ENCODE peak calls at places on chromosomes 6 and 20, in seven cellular contexts. H, P, S, C, V, G and J are unnamed samples.
A peak's percentile ranks its signal among the peaks of the same experiment; 100 is the strongest.

GRCh38 chr6:14736231-14736953 is 509.5 kb upstream of the JARID2 start:
- DNase-seq in P (no peak), C (no peak), S (no peak), V (no peak), H (no peak), G (no peak), J (no peak)

GRCh38 chr6:4957521-4958231 is 46.2 kb downstream of the RPP40 start:
- DNase-seq in G (no peak), P (no peak), H (no peak), S (no peak), V (peak; percentile 39), C (no peak), J (no peak)

GRCh38 chr6:167497387-167498056 is 172.6 kb downstream of the TTLL2 start:
- DNase-seq in C (no peak), S (no peak), H (no peak), G (no peak), V (no peak), P (peak; percentile 87), J (no peak)

GRCh38 chr20:57282691-57283361 is 16.4 kb upstream of the BMP7 start:
- DNase-seq in H (no peak), C (no peak), V (no peak), S (no peak), P (no peak), G (no peak), J (no peak)

GRCh38 chr20:51494241-51495110 is 48.0 kb downstream of the NFATC2 start:
- DNase-seq in C (no peak), P (no peak), G (no peak), V (no peak), H (no peak), S (no peak), J (no peak)

GRCh38 chr6:71531006-71531405 is 242.4 kb downstream of the OGFRL1 start:
- DNase-seq in C (no peak), P (no peak), S (no peak), V (no peak), H (no peak), G (no peak), J (no peak)

GRCh38 chr20:50788868-50789125 is 6.1 kb upstream of the BCAS4 start:
- DNase-seq in V (no peak), P (no peak), H (no peak), S (no peak), C (no peak), G (no peak), J (peak; percentile 5)

GRCh38 chr20:17557675-17558006 is 12.2 kb upstream of the DSTN start:
- DNase-seq in P (no peak), H (no peak), V (peak; percentile 96), S (no peak), G (peak; percentile 70), C (peak; percentile 37), J (no peak)

GRCh38 chr6:84623956-84624680 is 140.3 kb downstream of the TBX18 start:
- DNase-seq in P (no peak), H (no peak), S (no peak), C (no peak), V (peak; percentile 77), G (no peak), J (no peak)

GRCh38 chr6:166417285-166417691 is 34.5 kb upstream of the MPC1 start:
- DNase-seq in P (no peak), S (no peak), C (no peak), H (no peak), G (no peak), V (no peak), J (no peak)

GRCh38 chr6:142356271-142356938 is 54.6 kb downstream of the ADGRG6 start:
- DNase-seq in C (no peak), S (no peak), H (no peak), V (no peak), G (no peak), P (no peak), J (no peak)

GRCh38 chr6:37965964-37966676 is 146.6 kb downstream of the ZFAND3 start:
- DNase-seq in P (no peak), S (no peak), H (no peak), V (peak; percentile 91), G (no peak), C (no peak), J (no peak)

GRCh38 chr6:168442646-168443045 is 1.7 kb downstream of the SMOC2 start:
- DNase-seq in H (no peak), C (no peak), G (no peak), V (no peak), S (no peak), P (no peak), J (no peak)

GRCh38 chr20:1953616-1954015 is 40.2 kb downstream of the PDYN start:
- DNase-seq in G (no peak), C (no peak), S (no peak), H (no peak), V (no peak), P (no peak), J (no peak)

GRCh38 chr6:44561062-44561591 is 173.6 kb downstream of the CDC5L start:
- DNase-seq in S (no peak), C (no peak), G (no peak), V (no peak), P (no peak), H (no peak), J (no peak)

GRCh38 chr20:41005361-41005729 is 23.3 kb upstream of the TOP1 start:
- DNase-seq in P (peak; percentile 73), C (peak; percentile 87), G (peak; percentile 94), H (no peak), V (peak; percentile 99), S (peak; percentile 84), J (peak; percentile 86)

GRCh38 chr6:85418059-85418458 is 31.8 kb upstream of the NT5E start:
- DNase-seq in P (no peak), H (no peak), S (no peak), V (peak; percentile 37), C (no peak), G (no peak), J (no peak)

GRCh38 chr20:57173986-57174385 is 92.5 kb downstream of the BMP7 start:
- DNase-seq in C (no peak), P (no peak), H (no peak), G (no peak), S (no peak), V (no peak), J (no peak)

GRCh38 chr20:50615407-50615806 is 75.9 kb downstream of the RIPOR3 start:
- DNase-seq in H (no peak), S (no peak), G (no peak), P (no peak), V (no peak), C (no peak), J (no peak)

GRCh38 chr6:148459228-148459627 is 116.6 kb downstream of the SASH1 start:
- DNase-seq in P (no peak), V (no peak), H (no peak), C (no peak), G (no peak), S (no peak), J (no peak)

GRCh38 chr6:161152904-161153662 is 120.8 kb downstream of the AGPAT4 start:
- DNase-seq in V (no peak), S (no peak), H (no peak), P (peak; percentile 46), G (no peak), C (no peak), J (no peak)

GRCh38 chr6:158272324-158272723 is 39.9 kb upstream of the TULP4 start:
- DNase-seq in P (no peak), C (no peak), G (no peak), S (no peak), V (no peak), H (no peak), J (no peak)
- H3K4me3 ChIP-seq in P (no peak overlapping the region), C (no peak overlapping the region), G (no peak overlapping the region), S (no peak overlapping the region), V (no peak overlapping the region), H (no peak overlapping the region), J (no peak overlapping the region)

DNA sequence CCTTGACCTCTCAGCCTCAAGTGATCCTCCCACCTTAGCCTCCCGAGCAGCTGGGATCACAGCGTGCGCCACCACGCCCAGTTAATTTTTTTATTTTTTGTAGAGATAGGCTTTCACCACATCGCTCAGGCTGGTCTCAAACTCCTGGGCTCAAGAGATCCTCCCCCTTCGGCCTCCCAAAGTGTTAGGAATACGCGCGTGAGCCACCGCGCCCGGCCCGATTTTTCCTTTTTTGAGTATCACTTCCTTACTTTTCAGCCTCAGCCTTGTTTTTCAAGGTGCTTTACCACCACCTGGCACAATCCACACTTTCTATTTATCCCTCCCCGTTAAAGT is 791 bp upstream of the STX11 start:
- DNase-seq in S (peak; percentile 23), V (no peak), P (no peak), H (no peak), C (no peak), G (no peak), J (peak; percentile 52)
- H3K27me3 ChIP-seq in S (no peaks in the 10 kb centered on the region), V (no peaks in the 10 kb centered on the region), P (no peaks in the 10 kb centered on the region), H (no peaks in the 10 kb centered on the region), C (peaks cover 25% of the 10 kb centered on the region), G (peaks cover 12% of the 10 kb centered on the region), J (no peaks in the 10 kb centered on the region)

DNA sequence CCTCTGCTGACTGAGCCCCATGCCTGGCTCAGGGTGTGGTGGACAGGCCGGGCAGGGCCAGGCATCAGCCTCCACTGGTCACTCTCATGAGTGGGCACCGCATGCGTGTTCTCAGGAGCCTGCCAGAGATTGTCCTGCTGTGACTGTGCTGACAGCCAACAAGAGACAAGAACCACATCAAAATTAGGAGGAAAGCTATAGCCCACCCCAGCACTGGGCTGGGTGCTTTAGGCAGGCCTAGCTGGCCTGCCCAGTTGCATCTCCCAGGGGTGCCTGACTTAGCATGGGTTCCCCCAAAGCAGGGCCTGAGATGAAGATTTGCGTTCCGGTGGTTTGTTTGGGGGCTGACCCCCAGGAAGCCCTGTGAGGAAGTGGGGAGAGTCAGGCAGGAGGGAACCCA is 53.9 kb downstream of the LINC00237 start:
- DNase-seq in C (no peak), S (no peak), H (no peak), V (no peak), G (no peak), P (no peak), J (no peak)
- TF ChIP-seq CTCF in C (no peak), S (no peak), H (no peak), V (no peak), G (no peak), P (no peak), J (no peak)

DNA sequence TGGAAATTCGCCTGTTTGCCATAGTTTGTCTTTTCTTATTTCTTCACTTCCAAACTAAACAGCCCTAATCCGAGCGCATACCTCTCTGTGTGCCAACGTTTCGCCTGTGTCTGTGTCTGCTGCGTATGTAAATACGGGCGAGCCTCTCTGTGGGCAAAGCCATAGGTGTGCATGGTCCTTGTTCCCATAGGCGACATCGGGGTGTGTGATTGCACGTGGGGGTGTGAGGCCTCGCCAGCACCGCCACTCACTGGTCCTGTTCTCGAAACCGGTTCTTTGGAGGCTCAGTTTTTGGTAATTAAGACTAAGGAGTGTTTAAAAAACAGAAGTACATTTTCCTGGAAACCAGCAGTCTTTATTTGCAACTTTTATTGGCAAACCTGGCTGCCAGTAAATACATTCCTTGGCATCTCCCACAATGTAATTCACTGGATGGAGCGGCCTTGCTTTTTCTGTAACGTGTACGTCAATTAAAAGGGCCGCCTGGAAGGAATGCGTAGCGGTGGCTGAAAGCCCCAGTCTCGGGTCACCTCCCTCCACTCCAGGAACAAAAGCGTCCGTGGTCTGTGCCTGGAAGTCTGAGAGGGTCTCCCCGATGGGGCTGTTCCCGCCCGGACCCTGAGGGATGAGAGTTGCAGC is 5.9 kb upstream of the FOXC1 start:
- DNase-seq in G (no peak), P (peak; percentile 22), C (no peak), S (no peak), V (peak; percentile 33), H (no peak), J (no peak)
- H3K4me3 ChIP-seq in G (peak overlapping the region; percentile 39), P (peak overlapping the region; percentile 48), C (peak overlapping the region; percentile 35), S (peak overlapping the region; percentile 47), V (peak overlapping the region; percentile 76), H (peak overlapping the region; percentile 56), J (peak overlapping the region; percentile 52)